ENCODE peak calls at places on chromosomes 13 and 19, in ten cellular contexts. K, X, Q, I, Z, B, P, F, A and C are unnamed samples.
A peak's percentile ranks its signal among the peaks of the same experiment; 100 is the strongest.

GRCh38 chr19:6787393-6787792 is 14.9 kb downstream of the VAV1 start:
- DNase-seq in K (no peak), X (no peak), Q (no peak), I (no peak), Z (no peak), B (no peak), P (no peak), F (no peak), A (no peak), C (no peak)

GRCh38 chr13:49635599-49636433 is 7.5 kb downstream of the ARL11 start:
- DNase-seq in K (no peak), X (no peak), Q (peak; percentile 43), I (no peak), Z (no peak), B (no peak), P (no peak), F (no peak), A (peak; percentile 54), C (peak; percentile 68)

GRCh38 chr19:18401580-18402112 is 4.2 kb upstream of the LRRC25 start:
- DNase-seq in K (no peak), X (no peak), Q (peak; percentile 69), I (peak; percentile 85), Z (no peak), B (no peak), P (no peak), F (peak; percentile 74), A (peak; percentile 65), C (peak; percentile 68)

GRCh38 chr19:14871619-14872230 is 14.2 kb downstream of the OR7A17 start:
- DNase-seq in K (no peak), X (no peak), Q (peak; percentile 11), I (peak; percentile 1), Z (no peak), B (no peak), P (no peak), F (no peak), A (no peak), C (no peak)

GRCh38 chr13:20197361-20197834 is 4.7 kb upstream of the GJB2 start:
- DNase-seq in K (no peak), X (no peak), Q (peak; percentile 56), I (peak; percentile 31), Z (no peak), B (no peak), P (no peak), F (no peak), A (no peak), C (no peak)

GRCh38 chr13:110334256-110334655 is 27.2 kb downstream of the COL4A2 start:
- DNase-seq in K (no peak), X (no peak), Q (peak; percentile 76), I (no peak), Z (no peak), B (no peak), P (no peak), F (no peak), A (no peak), C (no peak)

GRCh38 chr13:107438251-107438650 is 777.1 kb downstream of the LIG4 start:
- DNase-seq in K (no peak), X (no peak), Q (no peak), I (no peak), Z (no peak), B (no peak), P (no peak), F (no peak), A (no peak), C (no peak)

GRCh38 chr13:111017755-111018487 is 97.2 kb upstream of the ARHGEF7 start:
- DNase-seq in K (no peak), X (no peak), Q (no peak), I (no peak), Z (no peak), B (no peak), P (no peak), F (no peak), A (no peak), C (no peak)

GRCh38 chr19:55641376-55642152 is 762 bp downstream of the ZNF580 start:
- DNase-seq in K (no peak), X (no peak), Q (peak; percentile 18), I (peak; percentile 63), Z (no peak), B (no peak), P (no peak), F (no peak), A (no peak), C (peak; percentile 69)

GRCh38 chr13:76619631-76620030 is 266.6 kb downstream of the KCTD12 start:
- DNase-seq in K (no peak), X (no peak), Q (no peak), I (no peak), Z (no peak), B (no peak), P (no peak), F (no peak), A (no peak), C (no peak)

GRCh38 chr13:98221234-98221633 is 44.2 kb upstream of the RNF113B start:
- DNase-seq in K (no peak), X (no peak), Q (no peak), I (no peak), Z (no peak), B (no peak), P (no peak), F (no peak), A (no peak), C (no peak)

GRCh38 chr19:14840206-14840605 is 5.2 kb upstream of the OR7A5 start:
- DNase-seq in K (no peak), X (no peak), Q (no peak), I (no peak), Z (no peak), B (no peak), P (no peak), F (no peak), A (no peak), C (no peak)

DNA sequence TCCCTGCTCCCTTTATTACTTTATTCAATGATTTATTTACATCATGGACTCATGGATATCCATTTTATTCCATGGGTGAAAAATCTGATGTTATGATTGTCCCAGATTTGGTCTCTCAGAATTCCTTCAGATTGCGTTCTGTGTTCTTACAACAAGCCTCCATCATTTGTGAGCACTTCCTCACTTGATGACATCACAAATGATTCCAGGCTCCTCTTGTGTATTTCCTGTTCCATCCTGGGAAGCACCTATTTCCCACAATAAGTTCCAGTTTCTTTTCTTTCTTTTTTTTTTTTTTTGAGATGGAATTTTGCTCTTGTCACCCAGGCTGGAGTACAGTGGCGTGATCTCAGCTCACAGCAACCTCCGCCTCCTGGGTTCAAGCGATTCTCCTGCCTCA is 6.7 kb downstream of the ACP7 start:
- DNase-seq in K (no peak), X (no peak), Q (no peak), I (no peak), Z (no peak), B (no peak), P (no peak), F (no peak), A (no peak), C (no peak)
- H3K4me3 ChIP-seq in K (no peak overlapping the region), X (no peak overlapping the region), Q (no peak overlapping the region), I (no peak overlapping the region), Z (no peak overlapping the region), B (no peak overlapping the region), P (no peak overlapping the region), F (no peak overlapping the region), A (no peak overlapping the region), C (no peak overlapping the region)

GRCh38 chr19:10092648-10093294 is 6.7 kb downstream of the SHFL start:
- DNase-seq in K (no peak), X (no peak), Q (no peak), I (no peak), Z (no peak), B (no peak), P (no peak), F (no peak), A (no peak), C (no peak)
- TF ChIP-seq POLR2A in K (no peak), X (no peak), Q (no peak), I (no peak), Z (no peak), B (no peak), P (no peak), F (no peak), A (no peak), C (no peak)

DNA sequence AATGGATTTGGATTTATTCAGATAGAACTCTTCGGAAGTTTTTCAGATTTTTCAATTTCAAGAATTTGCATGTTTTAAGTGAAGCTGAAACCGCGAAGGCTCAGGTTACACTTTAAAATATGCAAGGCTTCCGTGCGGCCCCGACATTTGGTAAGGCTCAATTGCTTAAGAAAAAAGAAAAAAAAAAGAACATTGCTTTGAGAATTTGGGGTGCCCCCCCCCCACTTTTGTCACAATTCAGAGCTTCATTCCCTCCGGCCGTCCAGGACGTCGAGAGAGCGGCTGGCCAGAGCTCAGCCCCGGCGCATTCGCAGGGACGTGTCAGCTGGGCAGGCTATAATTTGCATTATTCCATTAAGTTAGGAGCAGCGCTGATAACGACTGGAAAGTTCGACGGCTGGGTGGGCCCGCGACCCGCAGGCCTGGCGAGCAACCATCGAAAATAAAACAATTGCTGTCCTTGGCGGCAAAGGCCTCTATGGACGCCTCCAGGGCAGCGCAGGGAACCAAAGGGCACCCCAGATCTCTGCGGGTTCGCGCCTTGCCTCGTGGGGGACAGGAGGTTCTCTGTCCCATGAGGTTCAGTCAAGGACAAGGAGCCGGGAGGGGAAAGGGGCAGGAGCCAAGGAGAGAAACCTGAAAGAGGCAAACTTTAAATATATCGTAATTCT is 7.1 kb downstream of the SOX21 start:
- DNase-seq in K (no peak), X (no peak), Q (no peak), I (no peak), Z (no peak), B (no peak), P (no peak), F (no peak), A (no peak), C (no peak)
- H3K4me3 ChIP-seq in K (no peak overlapping the region), X (no peak overlapping the region), Q (no peak overlapping the region), I (no peak overlapping the region), Z (no peak overlapping the region), B (no peak overlapping the region), P (no peak overlapping the region), F (no peak overlapping the region), A (no peak overlapping the region), C (no peak overlapping the region)

GRCh38 chr13:30354481-30355404 is 47.4 kb upstream of the KATNAL1 start:
- DNase-seq in K (no peak), X (no peak), Q (no peak), I (no peak), Z (no peak), B (no peak), P (no peak), F (no peak), A (no peak), C (no peak)

GRCh38 chr13:30353601-30354000 is 46.2 kb upstream of the KATNAL1 start:
- DNase-seq in K (no peak), X (no peak), Q (no peak), I (no peak), Z (no peak), B (no peak), P (no peak), F (no peak), A (no peak), C (no peak)

GRCh38 chr13:30355839-30356238 is 48.5 kb upstream of the KATNAL1 start:
- DNase-seq in K (no peak), X (no peak), Q (no peak), I (no peak), Z (no peak), B (no peak), P (no peak), F (no peak), A (no peak), C (no peak)

GRCh38 chr13:30353060-30353459 is 45.7 kb upstream of the KATNAL1 start:
- DNase-seq in K (no peak), X (no peak), Q (no peak), I (no peak), Z (no peak), B (no peak), P (no peak), F (no peak), A (no peak), C (no peak)

DNA sequence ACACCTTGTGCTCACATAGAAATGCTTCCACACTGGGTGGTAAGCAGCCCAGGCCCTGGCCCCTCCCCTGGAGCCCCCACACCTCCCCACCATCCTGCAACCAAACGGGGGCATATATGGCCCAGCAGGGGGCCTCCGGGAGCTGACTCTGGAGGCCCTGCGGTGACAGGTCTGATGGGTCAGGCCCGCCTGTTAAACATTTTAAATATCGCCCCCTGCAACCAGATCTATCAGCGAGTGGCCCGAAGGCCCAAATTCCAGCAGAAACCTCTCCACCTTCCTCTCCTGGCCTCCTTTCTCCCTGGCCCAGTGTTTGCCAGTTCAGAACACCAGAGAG is 48.0 kb upstream of the KATNAL1 start:
- DNase-seq in K (no peak), X (no peak), Q (no peak), I (no peak), Z (no peak), B (no peak), P (peak; percentile 30), F (no peak), A (no peak), C (no peak)
- TF ChIP-seq POLR2A in K (no peak), X (no peak), Q (no peak), I (no peak), Z (no peak), B (no peak), P (no peak), F (no peak), A (no peak), C (no peak)